ENCODE peak calls at places on chromosomes 13 and 19, in four cellular contexts. J, Y, E and V are unnamed samples.

GRCh38 chr13:26987614-26988013 is 184.0 kb downstream of the USP12 start:
- DNase-seq in E (no peak), J (no peak), Y (no peak), V (no peak)

GRCh38 chr13:21871919-21872318 is 201.0 kb downstream of the FGF9 start:
- DNase-seq in Y (no peak), E (no peak), J (no peak), V (no peak)

GRCh38 chr13:95248953-95249352 is 52.3 kb downstream of the ABCC4 start:
- DNase-seq in E (no peak), J (no peak), Y (no peak), V (no peak)

GRCh38 chr19:18204394-18205179 is 745 bp upstream of the RAB3A start:
- DNase-seq in E (peak), Y (peak), J (no peak), V (no peak)

GRCh38 chr13:51222510-51223283 is 499 bp downstream of the FAM124A start:
- DNase-seq in Y (peak), J (peak), E (no peak), V (peak)

GRCh38 chr13:97932006-97932405 is 21.5 kb upstream of the IPO5 start:
- DNase-seq in E (no peak), Y (no peak), J (no peak), V (no peak)

GRCh38 chr19:41064974-41065569 is 23.2 kb upstream of the CYP2A13 start:
- DNase-seq in J (peak), Y (peak), E (no peak), V (no peak)

GRCh38 chr19:29645911-29646310 is 19.4 kb upstream of the PLEKHF1 start:
- DNase-seq in Y (no peak), E (no peak), J (no peak), V (no peak)

GRCh38 chr19:17097593-17098126 is 22.1 kb downstream of the MYO9B start:
- DNase-seq in J (no peak), E (no peak), Y (peak), V (peak)

GRCh38 chr19:958967-959685 is 25.0 kb upstream of the WDR18 start:
- DNase-seq in J (no peak), E (peak), Y (peak), V (no peak)

GRCh38 chr13:50393641-50394040 is 378.4 kb downstream of the KCNRG start:
- DNase-seq in E (no peak), Y (no peak), J (no peak), V (peak)

GRCh38 chr19:313988-314815 is 23.0 kb upstream of the PLPP2 start:
- DNase-seq in Y (no peak), E (no peak), J (no peak), V (no peak)

GRCh38 chr13:30142502-30143211 is 164.7 kb downstream of the KATNAL1 start:
- DNase-seq in J (no peak), E (peak), Y (peak), V (no peak)

GRCh38 chr19:48591021-48591420 is 15.5 kb upstream of the SPACA4 start:
- DNase-seq in J (no peak), Y (no peak), E (no peak), V (no peak)

GRCh38 chr19:2249880-2250764 is 999 bp downstream of the AMH start:
- DNase-seq in J (no peak), Y (no peak), E (no peak), V (no peak)

GRCh38 chr19:8095354-8095886 is 42.9 kb downstream of the CCL25 start:
- DNase-seq in E (no peak), Y (no peak), J (no peak), V (no peak)

GRCh38 chr13:100721885-100722512 is 47.4 kb upstream of the TMTC4 start:
- DNase-seq in J (peak), Y (peak), E (peak), V (peak)

GRCh38 chr13:30256713-30257432 is 50.5 kb downstream of the KATNAL1 start:
- DNase-seq in Y (no peak), J (no peak), E (no peak), V (no peak)

GRCh38 chr19:34173145-34173956 is 1.0 kb downstream of the LSM14A start:
- DNase-seq in E (peak), J (no peak), Y (peak), V (peak)

GRCh38 chr19:10286803-10287737 is at the start of gene ICAM4:
- DNase-seq in E (peak), Y (no peak), J (peak), V (no peak)

GRCh38 chr13:40206241-40207109 is 460.0 kb downstream of the FOXO1 start:
- DNase-seq in E (peak), J (no peak), Y (peak), V (no peak)

GRCh38 chr13:110638814-110639806 is 23.8 kb downstream of the NAXD start:
- DNase-seq in Y (no peak), E (no peak), J (no peak), V (no peak)

GRCh38 chr13:32897296-32897695 is 118.9 kb upstream of the KL start:
- DNase-seq in J (no peak), Y (no peak), E (no peak), V (no peak)

GRCh38 chr13:96680898-96681297 is 313.4 kb downstream of the OXGR1 start:
- DNase-seq in E (no peak), J (no peak), Y (no peak), V (no peak)

GRCh38 chr19:30256510-30256850 is 115.7 kb upstream of the ZNF536 start:
- DNase-seq in E (no peak), J (no peak), Y (no peak), V (peak)

GRCh38 chr13:96768524-96768923 is 225.8 kb downstream of the OXGR1 start:
- DNase-seq in J (no peak), E (no peak), Y (no peak), V (no peak)

GRCh38 chr19:6275170-6275744 is 4.5 kb downstream of the MLLT1 start:
- DNase-seq in J (no peak), Y (no peak), E (no peak), V (no peak)

GRCh38 chr13:76293751-76294150 is 592.5 kb downstream of the KCTD12 start:
- DNase-seq in E (no peak), Y (no peak), J (no peak), V (no peak)

GRCh38 chr13:104321756-104322155 is 1255.5 kb upstream of the SLC10A2 start:
- DNase-seq in J (no peak), Y (no peak), E (no peak), V (no peak)

GRCh38 chr19:13118424-13119193 is 545 bp downstream of the NACC1 start:
- DNase-seq in Y (peak), E (peak), J (peak), V (peak)

GRCh38 chr13:33927315-33927714 is 109.4 kb downstream of the RFC3 start:
- DNase-seq in Y (no peak), J (no peak), E (no peak), V (no peak)

GRCh38 chr19:42081584-42082258 is 5.8 kb downstream of the ZNF574 start:
- DNase-seq in J (peak), E (no peak), Y (peak), V (no peak)

GRCh38 chr13:40762849-40763248 is 8.1 kb downstream of the MRPS31 start:
- DNase-seq in E (no peak), J (no peak), Y (no peak), V (no peak)

GRCh38 chr19:40253611-40254092 is 27.2 kb upstream of the CCNP start:
- DNase-seq in E (no peak), J (no peak), Y (peak), V (no peak)

GRCh38 chr13:108093616-108094015 is 121.7 kb downstream of the LIG4 start:
- DNase-seq in E (no peak), Y (peak), J (no peak), V (no peak)